ENCODE peak calls at places on chromosomes 5 and 9, in ten cellular contexts. One of them, this sample, is unnamed.
A peak's percentile ranks its signal among the peaks of the same experiment; 100 is the strongest.

GRCh38 chr5:160262151-160262550 is 32.8 kb downstream of the FABP6 start:
- DNase-seq in sigmoid colon: no peak
- DNase-seq in DND-41: peak; percentile 20
- DNase-seq in upper lobe of right lung: peak; percentile 36
- DNase-seq in tibial artery: no peak
- DNase-seq in CD8-positive, alpha-beta memory T cell: no peak
- DNase-seq in left ventricle myocardium inferior: no peak
- DNase-seq in GM23338: peak; percentile 52
- DNase-seq in colonic mucosa: no peak
- DNase-seq in heart right ventricle: no peak
- DNase-seq in this sample: no peak

GRCh38 chr5:16600397-16600796 is 16.4 kb downstream of the RETREG1 start:
- DNase-seq in colonic mucosa: peak; percentile 23
- DNase-seq in GM23338: no peak
- DNase-seq in heart right ventricle: peak; percentile 84
- DNase-seq in left ventricle myocardium inferior: peak; percentile 73
- DNase-seq in tibial artery: no peak
- DNase-seq in DND-41: no peak
- DNase-seq in CD8-positive, alpha-beta memory T cell: no peak
- DNase-seq in sigmoid colon: peak; percentile 73
- DNase-seq in upper lobe of right lung: peak; percentile 84
- DNase-seq in this sample: no peak

GRCh38 chr9:106880863-106881262 is 17.9 kb downstream of the ZNF462 start:
- DNase-seq in CD8-positive, alpha-beta memory T cell: no peak
- DNase-seq in left ventricle myocardium inferior: no peak
- DNase-seq in colonic mucosa: no peak
- DNase-seq in tibial artery: no peak
- DNase-seq in sigmoid colon: peak; percentile 79
- DNase-seq in heart right ventricle: no peak
- DNase-seq in upper lobe of right lung: no peak
- DNase-seq in DND-41: no peak
- DNase-seq in GM23338: no peak
- DNase-seq in this sample: no peak

GRCh38 chr9:135968601-135969000 is 7.4 kb upstream of the UBAC1 start:
- DNase-seq in sigmoid colon: no peak
- DNase-seq in upper lobe of right lung: no peak
- DNase-seq in heart right ventricle: no peak
- DNase-seq in colonic mucosa: no peak
- DNase-seq in tibial artery: no peak
- DNase-seq in CD8-positive, alpha-beta memory T cell: no peak
- DNase-seq in DND-41: no peak
- DNase-seq in left ventricle myocardium inferior: no peak
- DNase-seq in GM23338: no peak
- DNase-seq in this sample: no peak

GRCh38 chr9:35680331-35681105 is 6.8 kb downstream of the CA9 start:
- DNase-seq in CD8-positive, alpha-beta memory T cell: no peak
- DNase-seq in DND-41: no peak
- DNase-seq in colonic mucosa: no peak
- DNase-seq in heart right ventricle: no peak
- DNase-seq in tibial artery: peak; percentile 84
- DNase-seq in upper lobe of right lung: no peak
- DNase-seq in left ventricle myocardium inferior: no peak
- DNase-seq in sigmoid colon: no peak
- DNase-seq in GM23338: peak; percentile 89
- DNase-seq in this sample: no peak

GRCh38 chr5:115375922-115376321 is 79.5 kb upstream of the CCDC112 start:
- DNase-seq in left ventricle myocardium inferior: no peak
- DNase-seq in heart right ventricle: peak; percentile 38
- DNase-seq in GM23338: no peak
- DNase-seq in sigmoid colon: no peak
- DNase-seq in tibial artery: no peak
- DNase-seq in colonic mucosa: no peak
- DNase-seq in CD8-positive, alpha-beta memory T cell: no peak
- DNase-seq in DND-41: no peak
- DNase-seq in upper lobe of right lung: no peak
- DNase-seq in this sample: no peak

GRCh38 chr9:130243015-130243881 is 22.3 kb upstream of the HMCN2 start:
- DNase-seq in upper lobe of right lung: peak; percentile 80
- DNase-seq in sigmoid colon: peak; percentile 87
- DNase-seq in tibial artery: peak; percentile 81
- DNase-seq in left ventricle myocardium inferior: peak; percentile 72
- DNase-seq in colonic mucosa: peak; percentile 83
- DNase-seq in GM23338: peak; percentile 93
- DNase-seq in DND-41: peak; percentile 81
- DNase-seq in heart right ventricle: peak; percentile 58
- DNase-seq in CD8-positive, alpha-beta memory T cell: peak; percentile 74
- DNase-seq in this sample: peak; percentile 43

GRCh38 chr9:88041447-88041846 is 67.1 kb upstream of the CDK20 start:
- DNase-seq in sigmoid colon: no peak
- DNase-seq in GM23338: peak; percentile 68
- DNase-seq in CD8-positive, alpha-beta memory T cell: no peak
- DNase-seq in upper lobe of right lung: no peak
- DNase-seq in left ventricle myocardium inferior: no peak
- DNase-seq in heart right ventricle: no peak
- DNase-seq in tibial artery: no peak
- DNase-seq in colonic mucosa: no peak
- DNase-seq in DND-41: no peak
- DNase-seq in this sample: no peak

GRCh38 chr5:38755171-38755570 is 90.6 kb upstream of the OSMR start:
- DNase-seq in CD8-positive, alpha-beta memory T cell: no peak
- DNase-seq in left ventricle myocardium inferior: no peak
- DNase-seq in DND-41: no peak
- DNase-seq in heart right ventricle: no peak
- DNase-seq in upper lobe of right lung: no peak
- DNase-seq in GM23338: no peak
- DNase-seq in colonic mucosa: no peak
- DNase-seq in tibial artery: no peak
- DNase-seq in sigmoid colon: no peak
- DNase-seq in this sample: peak; percentile 84

GRCh38 chr5:81359108-81359507 is 34.8 kb downstream of the ACOT12 start:
- DNase-seq in tibial artery: no peak
- DNase-seq in heart right ventricle: no peak
- DNase-seq in upper lobe of right lung: no peak
- DNase-seq in CD8-positive, alpha-beta memory T cell: no peak
- DNase-seq in DND-41: no peak
- DNase-seq in sigmoid colon: no peak
- DNase-seq in left ventricle myocardium inferior: no peak
- DNase-seq in colonic mucosa: peak; percentile 25
- DNase-seq in GM23338: peak; percentile 42
- DNase-seq in this sample: no peak

GRCh38 chr5:72108200-72109050 is 1.1 kb downstream of the MAP1B start:
- DNase-seq in sigmoid colon: peak; percentile 85
- DNase-seq in upper lobe of right lung: peak; percentile 66
- DNase-seq in left ventricle myocardium inferior: peak; percentile 87
- DNase-seq in GM23338: peak; percentile 94
- DNase-seq in heart right ventricle: peak; percentile 82
- DNase-seq in tibial artery: peak; percentile 96
- DNase-seq in DND-41: no peak
- DNase-seq in CD8-positive, alpha-beta memory T cell: no peak
- DNase-seq in colonic mucosa: peak; percentile 47
- DNase-seq in this sample: peak; percentile 87

GRCh38 chr5:75885849-75886596 is 168.8 kb upstream of the POC5 start:
- DNase-seq in left ventricle myocardium inferior: no peak
- DNase-seq in colonic mucosa: no peak
- DNase-seq in GM23338: peak; percentile 52
- DNase-seq in upper lobe of right lung: no peak
- DNase-seq in DND-41: no peak
- DNase-seq in CD8-positive, alpha-beta memory T cell: no peak
- DNase-seq in sigmoid colon: no peak
- DNase-seq in tibial artery: no peak
- DNase-seq in heart right ventricle: no peak
- DNase-seq in this sample: no peak

GRCh38 chr9:134564431-134565170 is 77.0 kb upstream of the COL5A1 start:
- DNase-seq in upper lobe of right lung: peak; percentile 10
- DNase-seq in CD8-positive, alpha-beta memory T cell: no peak
- DNase-seq in left ventricle myocardium inferior: no peak
- DNase-seq in colonic mucosa: peak; percentile 11
- DNase-seq in DND-41: no peak
- DNase-seq in GM23338: no peak
- DNase-seq in tibial artery: no peak
- DNase-seq in sigmoid colon: peak; percentile 40
- DNase-seq in heart right ventricle: no peak
- DNase-seq in this sample: peak; percentile 36

GRCh38 chr5:60295423-60295822 is 401.9 kb upstream of the PDE4D start:
- DNase-seq in upper lobe of right lung: no peak
- DNase-seq in GM23338: peak; percentile 69
- DNase-seq in sigmoid colon: no peak
- DNase-seq in heart right ventricle: peak; percentile 12
- DNase-seq in DND-41: no peak
- DNase-seq in CD8-positive, alpha-beta memory T cell: no peak
- DNase-seq in colonic mucosa: no peak
- DNase-seq in tibial artery: peak; percentile 58
- DNase-seq in left ventricle myocardium inferior: no peak
- DNase-seq in this sample: no peak

GRCh38 chr9:123928471-123929176 is 1.3 kb downstream of the DENND1A start:
- DNase-seq in left ventricle myocardium inferior: no peak
- DNase-seq in GM23338: no peak
- DNase-seq in heart right ventricle: peak; percentile 13
- DNase-seq in CD8-positive, alpha-beta memory T cell: no peak
- DNase-seq in colonic mucosa: peak; percentile 36
- DNase-seq in upper lobe of right lung: no peak
- DNase-seq in tibial artery: no peak
- DNase-seq in sigmoid colon: no peak
- DNase-seq in DND-41: no peak
- DNase-seq in this sample: peak; percentile 42
- H3K4me3 ChIP-seq in left ventricle myocardium inferior: peak overlapping the region; percentile 81
- H3K4me3 ChIP-seq in GM23338: peak overlapping the region; percentile 80
- H3K4me3 ChIP-seq in heart right ventricle: peak overlapping the region; percentile 74
- H3K4me3 ChIP-seq in CD8-positive, alpha-beta memory T cell: peak overlapping the region; percentile 76
- H3K4me3 ChIP-seq in colonic mucosa: peak overlapping the region; percentile 50
- H3K4me3 ChIP-seq in upper lobe of right lung: peak overlapping the region; percentile 62
- H3K4me3 ChIP-seq in tibial artery: peak overlapping the region; percentile 62
- H3K4me3 ChIP-seq in sigmoid colon: peak overlapping the region; percentile 64
- H3K4me3 ChIP-seq in DND-41: peak overlapping the region; percentile 81
- H3K4me3 ChIP-seq in this sample: peak overlapping the region; percentile 66

GRCh38 chr5:33188089-33188488 is 252.7 kb upstream of the TARS1 start:
- DNase-seq in upper lobe of right lung: no peak
- DNase-seq in sigmoid colon: no peak
- DNase-seq in DND-41: no peak
- DNase-seq in colonic mucosa: no peak
- DNase-seq in tibial artery: no peak
- DNase-seq in CD8-positive, alpha-beta memory T cell: no peak
- DNase-seq in left ventricle myocardium inferior: no peak
- DNase-seq in heart right ventricle: no peak
- DNase-seq in GM23338: no peak
- DNase-seq in this sample: no peak
- H3K27me3 ChIP-seq in upper lobe of right lung: no peaks in the 10 kb centered on the region
- H3K27me3 ChIP-seq in sigmoid colon: no peaks in the 10 kb centered on the region
- H3K27me3 ChIP-seq in DND-41: no peaks in the 10 kb centered on the region
- H3K27me3 ChIP-seq in colonic mucosa: no peaks in the 10 kb centered on the region
- H3K27me3 ChIP-seq in tibial artery: no peaks in the 10 kb centered on the region
- H3K27me3 ChIP-seq in CD8-positive, alpha-beta memory T cell: no peaks in the 10 kb centered on the region
- H3K27me3 ChIP-seq in left ventricle myocardium inferior: no peaks in the 10 kb centered on the region
- H3K27me3 ChIP-seq in heart right ventricle: no peaks in the 10 kb centered on the region
- H3K27me3 ChIP-seq in GM23338: no peaks in the 10 kb centered on the region
- H3K27me3 ChIP-seq in this sample: no peaks in the 10 kb centered on the region

DNA sequence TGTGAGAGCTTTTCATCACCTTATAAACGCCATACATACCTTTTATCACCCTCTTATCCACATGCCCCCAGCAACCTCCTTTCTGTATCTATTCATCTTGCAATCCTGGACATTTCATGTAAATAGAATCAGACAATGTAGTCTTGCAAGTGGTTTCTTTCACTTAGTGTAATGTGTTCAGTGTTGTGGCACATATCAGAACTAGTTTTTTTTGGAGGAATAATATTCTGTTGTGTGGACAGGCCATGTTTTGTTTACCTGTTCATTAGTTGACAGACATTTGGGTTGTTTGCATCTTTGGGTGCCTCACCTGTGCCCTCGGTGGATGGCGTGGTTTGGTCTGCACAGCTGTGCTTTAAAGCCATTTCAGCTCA is 1.3 kb downstream of the SQSTM1 start:
- DNase-seq in DND-41: no peak
- DNase-seq in heart right ventricle: no peak
- DNase-seq in colonic mucosa: no peak
- DNase-seq in upper lobe of right lung: no peak
- DNase-seq in tibial artery: no peak
- DNase-seq in GM23338: no peak
- DNase-seq in sigmoid colon: no peak
- DNase-seq in CD8-positive, alpha-beta memory T cell: no peak
- DNase-seq in left ventricle myocardium inferior: no peak
- DNase-seq in this sample: no peak
- H3K4me1 ChIP-seq in DND-41: peaks cover 24% of the 10 kb centered on the region
- H3K4me1 ChIP-seq in heart right ventricle: peaks cover 82% of the 10 kb centered on the region
- H3K4me1 ChIP-seq in colonic mucosa: peaks cover 63% of the 10 kb centered on the region
- H3K4me1 ChIP-seq in upper lobe of right lung: peaks cover 63% of the 10 kb centered on the region
- H3K4me1 ChIP-seq in tibial artery: peaks cover 85% of the 10 kb centered on the region
- H3K4me1 ChIP-seq in GM23338: peaks cover 31% of the 10 kb centered on the region
- H3K4me1 ChIP-seq in sigmoid colon: no peaks in the 10 kb centered on the region
- H3K4me1 ChIP-seq in CD8-positive, alpha-beta memory T cell: peaks cover 36% of the 10 kb centered on the region
- H3K4me1 ChIP-seq in left ventricle myocardium inferior: peaks cover 96% of the 10 kb centered on the region
- H3K4me1 ChIP-seq in this sample: peaks cover 40% of the 10 kb centered on the region

GRCh38 chr5:173326501-173326960 is 1.7 kb downstream of the STC2 start:
- DNase-seq in sigmoid colon: no peak
- DNase-seq in DND-41: no peak
- DNase-seq in heart right ventricle: no peak
- DNase-seq in tibial artery: no peak
- DNase-seq in CD8-positive, alpha-beta memory T cell: no peak
- DNase-seq in colonic mucosa: no peak
- DNase-seq in GM23338: no peak
- DNase-seq in left ventricle myocardium inferior: no peak
- DNase-seq in upper lobe of right lung: no peak
- DNase-seq in this sample: peak; percentile 97
- H3K4me3 ChIP-seq in sigmoid colon: peak overlapping the region; percentile 15
- H3K4me3 ChIP-seq in DND-41: no peak overlapping the region
- H3K4me3 ChIP-seq in heart right ventricle: peak overlapping the region; percentile 56
- H3K4me3 ChIP-seq in tibial artery: peak overlapping the region; percentile 46
- H3K4me3 ChIP-seq in CD8-positive, alpha-beta memory T cell: no peak overlapping the region
- H3K4me3 ChIP-seq in colonic mucosa: no peak overlapping the region
- H3K4me3 ChIP-seq in GM23338: peak overlapping the region; percentile 99
- H3K4me3 ChIP-seq in left ventricle myocardium inferior: peak overlapping the region; percentile 66
- H3K4me3 ChIP-seq in upper lobe of right lung: peak overlapping the region; percentile 46
- H3K4me3 ChIP-seq in this sample: peak overlapping the region; percentile 46

DNA sequence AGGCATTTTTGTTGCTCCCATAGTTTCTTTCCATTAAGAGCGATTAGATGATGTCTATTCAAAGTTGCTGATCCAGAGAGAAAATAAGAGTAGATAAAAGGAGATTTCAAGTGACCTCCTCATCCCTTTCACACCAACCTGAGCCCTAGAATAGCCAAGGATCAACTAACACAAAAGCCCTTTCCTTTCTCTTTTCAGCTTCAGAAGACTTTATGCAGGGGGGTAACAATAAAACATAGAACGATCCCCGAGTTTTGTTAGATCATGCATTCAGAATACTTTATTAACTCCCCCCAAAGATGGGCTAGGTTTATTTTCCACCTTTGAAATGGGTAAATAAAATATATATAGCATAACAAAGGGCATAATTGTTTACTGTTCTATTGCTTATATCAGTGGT is 5.0 kb downstream of the NR2F1-AS1 start:
- DNase-seq in left ventricle myocardium inferior: no peak
- DNase-seq in colonic mucosa: no peak
- DNase-seq in heart right ventricle: no peak
- DNase-seq in DND-41: no peak
- DNase-seq in sigmoid colon: no peak
- DNase-seq in GM23338: no peak
- DNase-seq in CD8-positive, alpha-beta memory T cell: no peak
- DNase-seq in tibial artery: no peak
- DNase-seq in upper lobe of right lung: no peak
- DNase-seq in this sample: no peak
- H3K27me3 ChIP-seq in left ventricle myocardium inferior: peaks cover 100% of the 10 kb centered on the region
- H3K27me3 ChIP-seq in colonic mucosa: peaks cover 77% of the 10 kb centered on the region
- H3K27me3 ChIP-seq in heart right ventricle: peaks cover 11% of the 10 kb centered on the region
- H3K27me3 ChIP-seq in DND-41: peaks cover 6% of the 10 kb centered on the region
- H3K27me3 ChIP-seq in sigmoid colon: peaks cover 3% of the 10 kb centered on the region
- H3K27me3 ChIP-seq in GM23338: peaks cover 100% of the 10 kb centered on the region
- H3K27me3 ChIP-seq in CD8-positive, alpha-beta memory T cell: peaks cover 84% of the 10 kb centered on the region
- H3K27me3 ChIP-seq in tibial artery: no peaks in the 10 kb centered on the region
- H3K27me3 ChIP-seq in upper lobe of right lung: peaks cover 69% of the 10 kb centered on the region
- H3K27me3 ChIP-seq in this sample: no peaks in the 10 kb centered on the region